ENCODE peak calls at places on chromosome 13, in four cellular contexts. D, B, J and L are unnamed samples.

GRCh38 chr13:43003010-43003409 is 11.0 kb upstream of the EPSTI1 start:
- DNase-seq in D (peak; percentile 40), B (no peak), J (no peak), L (no peak)

GRCh38 chr13:98541701-98542203 is 35.2 kb downstream of the STK24 start:
- DNase-seq in J (peak; percentile 58), B (no peak), D (no peak), L (no peak)

GRCh38 chr13:42977219-42977659 is 14.8 kb downstream of the EPSTI1 start:
- DNase-seq in B (no peak), D (no peak), J (no peak), L (no peak)

GRCh38 chr13:98201178-98201577 is 24.1 kb upstream of the RNF113B start:
- DNase-seq in J (no peak), D (no peak), B (no peak), L (no peak)

GRCh38 chr13:106297283-106297682 is 238.2 kb downstream of the EFNB2 start:
- DNase-seq in B (no peak), D (no peak), J (no peak), L (no peak)

GRCh38 chr13:99796175-99796819 is 175.3 kb downstream of the ZIC5 start:
- DNase-seq in J (peak; percentile 16), D (peak; percentile 32), B (no peak), L (peak; percentile 36)

GRCh38 chr13:34164585-34164984 is 346.6 kb downstream of the RFC3 start:
- DNase-seq in D (no peak), J (no peak), B (no peak), L (no peak)

GRCh38 chr13:94710881-94711560 is 1.3 kb downstream of the SOX21 start:
- DNase-seq in D (no peak), B (no peak), J (no peak), L (peak; percentile 21)

GRCh38 chr13:113064534-113065405 is 40.8 kb upstream of the F7 start:
- DNase-seq in J (no peak), B (no peak), D (peak; percentile 60), L (peak; percentile 39)

GRCh38 chr13:27406178-27406939 is 18.1 kb upstream of the GTF3A start:
- DNase-seq in J (peak; percentile 47), B (no peak), D (peak; percentile 49), L (peak; percentile 47)

GRCh38 chr13:19185086-19185864 is 3.7 kb upstream of the TUBA3C start:
- DNase-seq in D (no peak), J (no peak), B (no peak), L (no peak)

GRCh38 chr13:110133425-110134235 is 173.3 kb downstream of the COL4A1 start:
- DNase-seq in B (no peak), D (no peak), J (no peak), L (no peak)

GRCh38 chr13:44759723-44760360 is 183.7 kb upstream of the TSC22D1 start:
- DNase-seq in J (no peak), D (peak; percentile 54), B (no peak), L (no peak)

GRCh38 chr13:113548171-113548641 is 36.3 kb upstream of the TFDP1 start:
- DNase-seq in B (no peak), D (no peak), J (no peak), L (no peak)

GRCh38 chr13:73715910-73716257 is 418.3 kb downstream of the KLF12 start:
- DNase-seq in J (no peak), B (no peak), D (no peak), L (no peak)

GRCh38 chr13:95295026-95295425 is 6.2 kb downstream of the ABCC4 start:
- DNase-seq in D (no peak), J (no peak), B (no peak), L (no peak)

DNA sequence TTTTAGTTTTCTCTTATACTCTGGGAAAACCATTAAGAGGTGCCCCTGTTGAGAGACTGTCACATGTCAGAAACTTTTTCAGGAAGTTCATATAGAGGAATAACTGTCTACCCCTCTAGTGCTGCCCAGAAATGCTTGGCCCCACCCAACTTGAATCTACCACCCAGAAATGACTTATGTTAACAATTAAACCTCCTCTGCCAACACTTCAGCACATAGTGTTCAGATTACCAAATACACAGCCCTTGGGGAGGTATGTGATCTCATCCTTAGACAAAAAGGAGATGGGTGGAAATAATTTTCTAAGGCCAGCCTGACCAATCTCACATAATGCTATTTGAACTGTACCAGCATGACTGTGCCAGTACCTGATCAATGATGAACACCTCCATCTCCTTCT is 35.6 kb downstream of the CCDC169 start:
- DNase-seq in B (no peak), D (no peak), J (no peak), L (no peak)
- TF ChIP-seq FOS in B (no peak), D (no peak), J (no peak), L (no peak)

DNA sequence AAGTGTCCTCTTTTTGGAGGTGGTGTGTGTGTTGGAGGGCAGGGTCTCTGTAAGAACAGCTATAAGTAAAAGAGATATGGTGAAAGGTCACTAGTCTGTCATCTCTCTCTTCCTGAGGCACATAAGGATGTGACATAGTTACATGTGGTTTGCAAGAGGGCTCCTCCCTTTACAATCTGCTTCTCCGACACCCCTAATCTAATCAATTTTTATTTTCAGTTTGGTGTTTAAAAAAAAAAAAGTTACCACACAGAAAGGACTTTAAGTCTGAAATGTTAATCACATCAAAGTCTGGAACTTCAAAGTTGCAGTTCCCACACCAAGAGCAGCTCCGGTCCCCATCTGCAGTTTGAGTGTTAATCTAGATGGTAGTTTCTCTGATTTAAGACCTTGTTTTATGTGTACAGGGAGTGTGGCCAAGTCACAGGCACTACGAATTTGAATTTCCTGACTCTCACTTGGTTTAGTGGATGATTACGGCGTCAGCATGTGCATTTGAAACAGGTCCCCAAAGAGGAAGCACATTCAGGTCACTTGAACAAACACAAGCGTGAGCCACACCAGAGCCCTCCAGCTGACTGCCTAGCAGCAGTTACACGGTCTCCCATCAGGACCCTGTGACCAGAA is 53.1 kb downstream of the FOXO1 start:
- DNase-seq in J (peak; percentile 70), D (no peak), B (peak; percentile 64), L (no peak)
- TF ChIP-seq FOS in J (no peak), D (no peak), B (no peak), L (no peak)

GRCh38 chr13:37345869-37346268 is 240.4 kb upstream of the CSNK1A1L start:
- DNase-seq in D (no peak), B (no peak), J (no peak), L (no peak)
- TF ChIP-seq FOS in D (no peak), B (no peak), J (no peak), L (no peak)

DNA sequence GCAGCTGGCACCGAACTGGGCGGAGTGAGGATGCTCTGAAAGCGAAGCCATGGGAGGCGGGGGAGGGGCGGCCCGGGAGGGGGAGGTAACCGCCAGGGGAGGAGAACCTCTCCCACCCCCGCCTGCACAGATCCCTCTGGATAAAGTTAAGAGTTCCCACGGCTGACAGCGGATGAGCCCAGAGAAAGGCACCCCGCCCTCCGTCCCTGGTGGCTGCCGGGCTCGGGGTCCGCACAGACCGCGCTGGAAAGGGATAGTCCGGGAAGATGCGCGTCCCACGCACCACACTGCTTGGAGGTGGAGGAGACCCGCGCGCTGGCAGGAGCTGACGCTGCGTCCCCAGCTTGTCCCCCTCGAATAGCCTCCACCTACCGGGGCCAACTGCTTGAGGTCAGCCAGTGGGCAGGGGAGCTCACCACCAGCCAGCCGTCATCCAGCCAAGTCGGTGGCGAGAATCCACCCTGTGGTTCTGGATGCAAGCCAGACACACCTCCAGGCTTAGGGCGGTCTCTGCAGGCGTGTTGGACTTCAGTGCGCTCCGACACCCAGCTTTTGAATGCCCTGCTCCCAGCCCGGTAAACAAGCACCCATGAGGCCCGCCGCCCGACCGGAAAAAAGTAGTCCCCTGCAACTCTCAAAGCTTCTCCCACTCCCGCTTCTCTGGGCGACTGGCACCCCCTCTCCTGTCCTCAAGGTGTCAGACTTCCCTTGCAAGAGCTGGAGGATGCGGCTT is at the start of gene TRPC4:
- DNase-seq in J (peak; percentile 22), B (no peak), D (peak; percentile 59), L (peak; percentile 54)
- TF ChIP-seq FOS in J (no peak), B (no peak), D (no peak), L (no peak)

GRCh38 chr13:24271231-24271610 is 38.2 kb upstream of the C1QTNF9 start:
- DNase-seq in D (no peak), J (no peak), B (no peak), L (no peak)

GRCh38 chr13:24269803-24270202 is 39.6 kb upstream of the C1QTNF9 start:
- DNase-seq in J (no peak), B (no peak), D (peak; percentile 60), L (no peak)

GRCh38 chr13:24270639-24271131 is 38.7 kb upstream of the C1QTNF9 start:
- DNase-seq in B (peak; percentile 38), D (peak; percentile 47), J (peak; percentile 53), L (no peak)

GRCh38 chr13:24272452-24273161 is 36.8 kb upstream of the C1QTNF9 start:
- DNase-seq in B (no peak), J (no peak), D (no peak), L (no peak)

GRCh38 chr13:24271611-24272451 is 37.5 kb upstream of the C1QTNF9 start:
- DNase-seq in J (peak; percentile 60), D (peak; percentile 76), B (peak; percentile 70), L (no peak)
- TF ChIP-seq FOS in J (no peak), D (no peak), B (no peak), L (no peak)

GRCh38 chr13:41751277-41751676 is 209.6 kb downstream of the VWA8 start:
- DNase-seq in J (no peak), B (no peak), D (peak; percentile 63), L (peak; percentile 33)
- TF ChIP-seq FOS in J (no peak), B (no peak), D (no peak), L (no peak)

GRCh38 chr13:70375718-70376117 is 267.5 kb upstream of the KLHL1 start:
- DNase-seq in B (no peak), D (no peak), J (no peak), L (no peak)
- TF ChIP-seq FOS in B (no peak), D (no peak), J (no peak), L (no peak)

DNA sequence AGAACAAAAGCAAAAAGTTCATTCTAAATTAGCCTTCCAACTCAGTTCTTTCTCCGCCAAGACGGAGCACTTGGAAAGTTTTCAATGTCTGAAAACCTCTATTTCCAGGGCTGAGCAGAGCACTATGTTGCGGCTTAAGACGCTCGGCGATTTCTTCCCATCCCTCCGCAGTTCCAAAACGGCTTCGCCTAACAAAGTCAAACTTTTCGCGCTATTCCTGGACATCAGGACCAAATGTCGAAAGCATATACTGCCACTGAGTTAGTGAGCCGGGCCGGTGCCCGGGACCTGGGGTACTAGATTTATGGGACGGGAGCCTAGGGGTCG is 771 bp downstream of the RCBTB2 start:
- DNase-seq in B (peak; percentile 26), D (peak; percentile 52), J (no peak), L (no peak)
- TF ChIP-seq FOS in B (no peak), D (no peak), J (no peak), L (no peak)

GRCh38 chr13:67228909-67229308 is 1.2 kb downstream of the PCDH9 start:
- DNase-seq in J (peak; percentile 33), D (peak; percentile 32), B (no peak), L (no peak)
- TF ChIP-seq FOS in J (no peak), D (no peak), B (no peak), L (no peak)